ENCODE peak calls at places on chromosome 19, in seven cellular contexts. One of them, this sample, is unnamed.

GRCh38 chr19:16876904-16877361 is 11.9 kb upstream of the F2RL3 start:
- DNase-seq in OCI-LY7: peak; percentile 12
- DNase-seq in upper lobe of right lung: no peak
- DNase-seq in GM12865: peak; percentile 46
- DNase-seq in heart left ventricle: peak; percentile 49
- DNase-seq in NB4: peak; percentile 69
- DNase-seq in transverse colon: peak; percentile 24
- DNase-seq in this sample: no peak

GRCh38 chr19:3295581-3295980 is 70.8 kb upstream of the NFIC start:
- DNase-seq in upper lobe of right lung: no peak
- DNase-seq in transverse colon: no peak
- DNase-seq in NB4: no peak
- DNase-seq in heart left ventricle: no peak
- DNase-seq in GM12865: no peak
- DNase-seq in OCI-LY7: no peak
- DNase-seq in this sample: no peak

GRCh38 chr19:5250127-5250659 is 90.4 kb downstream of the PTPRS start:
- DNase-seq in GM12865: no peak
- DNase-seq in heart left ventricle: peak; percentile 73
- DNase-seq in NB4: no peak
- DNase-seq in OCI-LY7: no peak
- DNase-seq in transverse colon: peak; percentile 28
- DNase-seq in upper lobe of right lung: no peak
- DNase-seq in this sample: no peak

GRCh38 chr19:43575955-43576451 is 402 bp downstream of the PINLYP start:
- DNase-seq in GM12865: no peak
- DNase-seq in upper lobe of right lung: no peak
- DNase-seq in NB4: no peak
- DNase-seq in heart left ventricle: no peak
- DNase-seq in transverse colon: no peak
- DNase-seq in OCI-LY7: no peak
- DNase-seq in this sample: no peak

GRCh38 chr19:58218899-58219298 is 9.8 kb upstream of the ZNF544 start:
- DNase-seq in GM12865: peak; percentile 56
- DNase-seq in OCI-LY7: peak; percentile 54
- DNase-seq in transverse colon: no peak
- DNase-seq in upper lobe of right lung: no peak
- DNase-seq in NB4: peak; percentile 50
- DNase-seq in heart left ventricle: no peak
- DNase-seq in this sample: no peak

GRCh38 chr19:37565370-37565669 is 29.3 kb downstream of the ZNF571 start:
- DNase-seq in NB4: no peak
- DNase-seq in heart left ventricle: no peak
- DNase-seq in OCI-LY7: no peak
- DNase-seq in GM12865: no peak
- DNase-seq in upper lobe of right lung: no peak
- DNase-seq in transverse colon: no peak
- DNase-seq in this sample: no peak

GRCh38 chr19:13097331-13098258 is 5.1 kb downstream of the LYL1 start:
- DNase-seq in OCI-LY7: no peak
- DNase-seq in heart left ventricle: peak; percentile 67
- DNase-seq in upper lobe of right lung: peak; percentile 82
- DNase-seq in transverse colon: no peak
- DNase-seq in NB4: peak; percentile 89
- DNase-seq in GM12865: no peak
- DNase-seq in this sample: peak; percentile 32

GRCh38 chr19:10864538-10864899 is 6.8 kb upstream of the CARM1 start:
- DNase-seq in GM12865: peak; percentile 87
- DNase-seq in transverse colon: peak; percentile 91
- DNase-seq in heart left ventricle: peak; percentile 84
- DNase-seq in upper lobe of right lung: peak; percentile 91
- DNase-seq in OCI-LY7: peak; percentile 85
- DNase-seq in NB4: peak; percentile 77
- DNase-seq in this sample: peak; percentile 91

GRCh38 chr19:27966390-27966816 is 1246.5 kb downstream of the UQCRFS1 start:
- DNase-seq in OCI-LY7: peak; percentile 24
- DNase-seq in heart left ventricle: no peak
- DNase-seq in upper lobe of right lung: no peak
- DNase-seq in NB4: peak; percentile 4
- DNase-seq in GM12865: peak; percentile 21
- DNase-seq in transverse colon: no peak
- DNase-seq in this sample: no peak

GRCh38 chr19:43330726-43331434 is 22.6 kb upstream of the CD177 start:
- DNase-seq in transverse colon: no peak
- DNase-seq in GM12865: no peak
- DNase-seq in heart left ventricle: no peak
- DNase-seq in OCI-LY7: no peak
- DNase-seq in upper lobe of right lung: no peak
- DNase-seq in NB4: no peak
- DNase-seq in this sample: no peak

GRCh38 chr19:18499055-18499775 is 22.7 kb downstream of the ELL start:
- DNase-seq in upper lobe of right lung: no peak
- DNase-seq in OCI-LY7: no peak
- DNase-seq in GM12865: peak; percentile 35
- DNase-seq in heart left ventricle: no peak
- DNase-seq in NB4: no peak
- DNase-seq in transverse colon: no peak
- DNase-seq in this sample: no peak

GRCh38 chr19:15563325-15563794 is 51.7 kb upstream of the CYP4F8 start:
- DNase-seq in upper lobe of right lung: peak; percentile 61
- DNase-seq in GM12865: no peak
- DNase-seq in OCI-LY7: no peak
- DNase-seq in NB4: peak; percentile 22
- DNase-seq in transverse colon: peak; percentile 54
- DNase-seq in heart left ventricle: no peak
- DNase-seq in this sample: no peak

GRCh38 chr19:46925548-46925950 is 64.8 kb downstream of the ARHGAP35 start:
- DNase-seq in OCI-LY7: no peak
- DNase-seq in upper lobe of right lung: no peak
- DNase-seq in transverse colon: peak; percentile 51
- DNase-seq in heart left ventricle: no peak
- DNase-seq in GM12865: no peak
- DNase-seq in NB4: no peak
- DNase-seq in this sample: no peak

GRCh38 chr19:8835877-8836276 is 3.7 kb downstream of the MBD3L1 start:
- DNase-seq in GM12865: no peak
- DNase-seq in NB4: peak; percentile 63
- DNase-seq in heart left ventricle: no peak
- DNase-seq in OCI-LY7: no peak
- DNase-seq in upper lobe of right lung: no peak
- DNase-seq in transverse colon: no peak
- DNase-seq in this sample: no peak

GRCh38 chr19:46411088-46412033 is 2.0 kb downstream of the CCDC8 start:
- DNase-seq in OCI-LY7: no peak
- DNase-seq in heart left ventricle: no peak
- DNase-seq in transverse colon: no peak
- DNase-seq in NB4: no peak
- DNase-seq in upper lobe of right lung: no peak
- DNase-seq in GM12865: no peak
- DNase-seq in this sample: no peak

GRCh38 chr19:31348416-31349159 is 648 bp downstream of the TSHZ3 start:
- DNase-seq in upper lobe of right lung: no peak
- DNase-seq in GM12865: no peak
- DNase-seq in OCI-LY7: no peak
- DNase-seq in heart left ventricle: peak; percentile 40
- DNase-seq in transverse colon: no peak
- DNase-seq in NB4: no peak
- DNase-seq in this sample: peak; percentile 43

GRCh38 chr19:22623841-22624221 is 10.3 kb upstream of the ZNF492 start:
- DNase-seq in transverse colon: no peak
- DNase-seq in OCI-LY7: no peak
- DNase-seq in GM12865: no peak
- DNase-seq in upper lobe of right lung: peak; percentile 42
- DNase-seq in NB4: no peak
- DNase-seq in heart left ventricle: no peak
- DNase-seq in this sample: no peak

GRCh38 chr19:57778358-57778757 is 8.9 kb downstream of the ZNF586 start:
- DNase-seq in transverse colon: no peak
- DNase-seq in GM12865: no peak
- DNase-seq in upper lobe of right lung: no peak
- DNase-seq in heart left ventricle: no peak
- DNase-seq in NB4: no peak
- DNase-seq in OCI-LY7: no peak
- DNase-seq in this sample: no peak

GRCh38 chr19:49056101-49056901 is 1.2 kb downstream of the CGB7 start:
- DNase-seq in heart left ventricle: peak; percentile 56
- DNase-seq in transverse colon: peak; percentile 65
- DNase-seq in OCI-LY7: peak; percentile 27
- DNase-seq in NB4: peak; percentile 79
- DNase-seq in GM12865: peak; percentile 45
- DNase-seq in upper lobe of right lung: peak; percentile 82
- DNase-seq in this sample: peak; percentile 83

GRCh38 chr19:383922-384800 is 24.8 kb downstream of the C2CD4C start:
- DNase-seq in transverse colon: no peak
- DNase-seq in GM12865: no peak
- DNase-seq in OCI-LY7: no peak
- DNase-seq in NB4: peak; percentile 20
- DNase-seq in upper lobe of right lung: peak; percentile 63
- DNase-seq in heart left ventricle: no peak
- DNase-seq in this sample: peak; percentile 65
- TF ChIP-seq CTCF in transverse colon: peak; percentile 49
- TF ChIP-seq CTCF in GM12865: no peak
- TF ChIP-seq CTCF in OCI-LY7: peak; percentile 25
- TF ChIP-seq CTCF in NB4: no peak
- TF ChIP-seq CTCF in upper lobe of right lung: peak; percentile 57
- TF ChIP-seq CTCF in heart left ventricle: peak; percentile 33
- TF ChIP-seq CTCF in this sample: peak; percentile 73

GRCh38 chr19:7535993-7536685 is 622 bp downstream of the PNPLA6 start:
- DNase-seq in heart left ventricle: no peak
- DNase-seq in upper lobe of right lung: no peak
- DNase-seq in NB4: no peak
- DNase-seq in transverse colon: no peak
- DNase-seq in GM12865: no peak
- DNase-seq in OCI-LY7: no peak
- DNase-seq in this sample: no peak

GRCh38 chr19:7533281-7533819 is 2.2 kb upstream of the PNPLA6 start:
- DNase-seq in GM12865: no peak
- DNase-seq in transverse colon: peak; percentile 62
- DNase-seq in NB4: no peak
- DNase-seq in heart left ventricle: peak; percentile 73
- DNase-seq in OCI-LY7: no peak
- DNase-seq in upper lobe of right lung: peak; percentile 84
- DNase-seq in this sample: no peak

GRCh38 chr19:7535035-7535992 is at the start of gene PNPLA6:
- DNase-seq in GM12865: peak; percentile 95
- DNase-seq in heart left ventricle: peak; percentile 97
- DNase-seq in NB4: peak; percentile 93
- DNase-seq in OCI-LY7: peak; percentile 95
- DNase-seq in upper lobe of right lung: peak; percentile 98
- DNase-seq in transverse colon: peak; percentile 98
- DNase-seq in this sample: peak; percentile 96

GRCh38 chr19:7533925-7534480 is 1.5 kb upstream of the PNPLA6 start:
- DNase-seq in NB4: peak; percentile 91
- DNase-seq in upper lobe of right lung: peak; percentile 92
- DNase-seq in GM12865: peak; percentile 93
- DNase-seq in heart left ventricle: peak; percentile 90
- DNase-seq in OCI-LY7: peak; percentile 88
- DNase-seq in transverse colon: peak; percentile 91
- DNase-seq in this sample: peak; percentile 80

DNA sequence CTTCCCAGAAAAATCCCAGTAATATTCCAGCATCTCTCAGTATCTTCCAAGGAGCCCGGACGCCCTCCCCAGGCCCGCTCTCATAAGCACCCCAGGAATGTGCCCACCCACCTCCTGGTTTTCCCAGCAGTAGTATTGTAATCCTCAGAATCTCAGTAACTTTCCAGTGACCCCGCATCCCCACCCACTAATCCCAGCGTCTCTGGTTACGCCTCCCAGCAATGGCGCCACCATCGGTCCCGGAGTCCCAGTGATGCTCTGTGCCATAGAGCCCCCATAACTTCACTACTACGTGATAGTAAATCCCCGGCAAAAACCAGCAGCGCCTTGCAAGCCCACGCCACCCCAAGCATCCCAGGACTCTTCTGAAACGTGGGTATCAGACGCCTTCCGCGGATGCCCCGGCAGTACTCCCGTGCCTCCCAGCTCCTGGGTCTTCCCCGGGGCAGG is 961 bp upstream of the PNPLA6 start:
- DNase-seq in OCI-LY7: peak; percentile 63
- DNase-seq in heart left ventricle: peak; percentile 76
- DNase-seq in NB4: peak; percentile 51
- DNase-seq in upper lobe of right lung: no peak
- DNase-seq in GM12865: peak; percentile 44
- DNase-seq in transverse colon: peak; percentile 61
- DNase-seq in this sample: peak; percentile 58
- TF ChIP-seq CTCF in OCI-LY7: peak; percentile 55
- TF ChIP-seq CTCF in heart left ventricle: no peak
- TF ChIP-seq CTCF in NB4: no peak
- TF ChIP-seq CTCF in upper lobe of right lung: no peak
- TF ChIP-seq CTCF in GM12865: no peak
- TF ChIP-seq CTCF in transverse colon: no peak
- TF ChIP-seq CTCF in this sample: no peak

DNA sequence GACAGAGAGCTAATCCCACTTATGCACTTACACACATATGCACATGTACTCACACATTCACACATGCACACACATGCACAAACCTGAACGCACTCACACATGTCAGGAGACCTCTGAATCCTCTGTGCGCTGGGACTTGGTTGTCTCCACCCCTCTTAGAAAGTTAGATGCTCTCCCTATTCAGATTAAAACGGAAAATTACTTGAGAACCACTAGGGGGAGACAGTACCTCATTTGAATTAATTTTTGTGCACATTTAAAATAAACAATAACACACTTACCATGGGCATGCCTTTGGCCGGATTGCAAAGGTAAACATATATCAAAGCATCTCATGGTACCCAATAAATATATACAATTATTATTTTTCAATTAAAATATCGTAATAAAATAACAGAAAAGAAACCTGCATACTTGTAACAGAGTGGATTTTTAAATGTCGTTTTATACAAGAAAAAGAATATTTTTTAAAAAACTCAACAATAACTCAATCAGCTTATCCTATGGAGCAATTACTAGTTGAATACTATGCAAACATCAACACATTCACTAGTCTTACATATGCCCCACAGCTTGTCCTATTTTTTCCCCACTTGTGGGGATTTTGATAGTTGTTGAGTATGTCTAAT is 9.5 kb upstream of the LILRB4 start:
- DNase-seq in transverse colon: no peak
- DNase-seq in NB4: peak; percentile 56
- DNase-seq in OCI-LY7: peak; percentile 51
- DNase-seq in heart left ventricle: no peak
- DNase-seq in GM12865: peak; percentile 60
- DNase-seq in upper lobe of right lung: no peak
- DNase-seq in this sample: no peak
- TF ChIP-seq CTCF in transverse colon: peak; percentile 53
- TF ChIP-seq CTCF in NB4: no peak
- TF ChIP-seq CTCF in OCI-LY7: peak; percentile 88
- TF ChIP-seq CTCF in heart left ventricle: peak; percentile 42
- TF ChIP-seq CTCF in GM12865: peak; percentile 56
- TF ChIP-seq CTCF in upper lobe of right lung: peak; percentile 58
- TF ChIP-seq CTCF in this sample: no peak

DNA sequence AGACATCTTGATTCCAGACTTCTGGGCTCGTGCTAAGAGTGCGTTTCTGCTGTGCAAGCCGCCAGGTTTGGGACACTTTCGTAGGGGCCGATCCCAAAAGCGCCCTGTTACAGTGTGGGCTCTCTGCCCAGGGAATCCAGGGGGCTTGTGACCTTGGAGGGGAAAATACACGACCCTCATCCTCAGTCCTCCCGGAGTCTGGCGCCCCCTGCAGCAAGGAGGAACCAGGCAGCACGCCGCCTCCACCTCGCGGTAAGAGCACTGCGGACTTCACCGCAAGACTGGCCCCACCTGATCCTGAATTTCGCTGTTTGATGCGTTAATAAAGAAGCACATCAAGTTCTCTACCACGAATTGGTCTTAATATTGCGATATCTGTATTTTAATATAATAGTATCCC is 5.2 kb downstream of the POLRMT start:
- DNase-seq in upper lobe of right lung: no peak
- DNase-seq in NB4: peak; percentile 30
- DNase-seq in OCI-LY7: no peak
- DNase-seq in heart left ventricle: no peak
- DNase-seq in transverse colon: no peak
- DNase-seq in GM12865: no peak
- DNase-seq in this sample: peak; percentile 43
- TF ChIP-seq CTCF in upper lobe of right lung: peak; percentile 23
- TF ChIP-seq CTCF in NB4: no peak
- TF ChIP-seq CTCF in OCI-LY7: peak; percentile 64
- TF ChIP-seq CTCF in heart left ventricle: peak; percentile 15
- TF ChIP-seq CTCF in transverse colon: peak; percentile 15
- TF ChIP-seq CTCF in GM12865: peak; percentile 12
- TF ChIP-seq CTCF in this sample: no peak

This sample was measured in nephron progenitor cell.